ENCODE peak calls at places on chromosome 4, in ten cellular contexts. Q is AG09309; J is DMS79; R is iPS-NIHi11; N is naive thymus-derived CD8-positive, alpha-beta T cell; F is EH; B is T47D; M is activated T-helper 1 cell treated with anti-CD3 and anti-CD28 coated beads, Interleukin-2, amount 50 U/mL, for 16 hours; C is SK-MEL-5; I is HEK293T. A is an unnamed sample.

GRCh38 chr4:42397256-42397634 is at the start of gene SHISA3:
- DNase-seq in B (no peak), R (peak; percentile 57), C (no peak), F (no peak), J (no peak), Q (no peak), I (peak; percentile 38), N (no peak), M (no peak), A (no peak)

GRCh38 chr4:986428-986948 is 356 bp upstream of the IDUA start:
- DNase-seq in Q (no peak), B (no peak), J (no peak), N (no peak), R (no peak), C (no peak), I (no peak), F (no peak), M (no peak), A (no peak)

GRCh38 chr4:78345237-78345636 is 206.3 kb upstream of the ANXA3 start:
- DNase-seq in M (no peak), F (no peak), Q (no peak), J (no peak), C (no peak), R (no peak), N (no peak), B (no peak), I (no peak), A (no peak)

GRCh38 chr4:150135134-150135773 is 57.0 kb downstream of the DCLK2 start:
- DNase-seq in Q (no peak), J (no peak), M (no peak), N (no peak), C (no peak), I (no peak), B (no peak), R (no peak), F (peak; percentile 69), A (no peak)

GRCh38 chr4:153488006-153488718 is 22.0 kb downstream of the TMEM131L start:
- DNase-seq in C (no peak), N (peak; percentile 81), R (no peak), M (peak; percentile 62), Q (no peak), B (no peak), I (no peak), F (no peak), J (peak; percentile 20), A (no peak)

GRCh38 chr4:167897116-167897515 is 195.2 kb upstream of the ANXA10 start:
- DNase-seq in C (peak; percentile 7), N (no peak), F (peak; percentile 57), B (peak; percentile 49), M (no peak), I (no peak), J (no peak), Q (peak; percentile 13), R (peak; percentile 23), A (no peak)

GRCh38 chr4:168955674-168956073 is 54.4 kb downstream of the CBR4 start:
- DNase-seq in M (no peak), N (no peak), I (no peak), B (no peak), F (no peak), Q (no peak), J (no peak), R (no peak), C (no peak), A (no peak)

GRCh38 chr4:148454835-148455234 is 12.6 kb upstream of the NR3C2 start:
- DNase-seq in F (no peak), N (no peak), J (no peak), B (no peak), R (no peak), C (no peak), M (no peak), I (no peak), Q (no peak), A (no peak)

GRCh38 chr4:157076578-157076947 is 613 bp downstream of the GLRB start:
- DNase-seq in J (no peak), B (peak; percentile 37), R (peak; percentile 38), I (peak; percentile 45), F (no peak), N (no peak), C (no peak), M (no peak), Q (no peak), A (no peak)

GRCh38 chr4:80128941-80129340 is 55.9 kb upstream of the ANTXR2 start:
- DNase-seq in J (no peak), Q (no peak), B (no peak), C (no peak), M (no peak), N (no peak), R (no peak), I (no peak), F (no peak), A (no peak)

GRCh38 chr4:76219299-76220055 is 5.9 kb upstream of the SCARB2 start:
- DNase-seq in N (no peak), M (no peak), I (no peak), J (no peak), C (no peak), Q (peak; percentile 39), B (no peak), F (peak; percentile 71), R (no peak), A (no peak)

GRCh38 chr4:53914313-53915016 is 149.9 kb downstream of the CHIC2 start:
- DNase-seq in M (no peak), Q (peak; percentile 82), B (no peak), I (no peak), J (no peak), F (peak; percentile 89), C (no peak), N (no peak), R (no peak), A (no peak)

A was measured in C1 segment of cervical spinal cord.